ENCODE peak calls at places on chromosomes 3 and 15, in seven cellular contexts. G, A, R, E, W, S and T are unnamed samples.

GRCh38 chr3:148319960-148320359 is 377.7 kb upstream of the AGTR1 start:
- DNase-seq in W (no peak), R (no peak), E (no peak), S (no peak), G (no peak), A (no peak), T (no peak)

GRCh38 chr15:69855601-69856000 is 242.1 kb downstream of the TLE3 start:
- DNase-seq in G (no peak), W (no peak), R (no peak), S (peak; percentile 9), E (no peak), A (peak; percentile 28), T (peak; percentile 47)

GRCh38 chr3:73365756-73366397 is 258.9 kb downstream of the PDZRN3 start:
- DNase-seq in W (peak; percentile 45), R (peak; percentile 52), A (peak; percentile 1), G (no peak), S (peak; percentile 55), E (peak; percentile 67), T (peak; percentile 56)

GRCh38 chr3:197912770-197913476 is 37.1 kb upstream of the RPL35A start:
- DNase-seq in G (no peak), E (peak; percentile 51), A (peak; percentile 3), W (no peak), R (peak; percentile 8), S (peak; percentile 27), T (peak; percentile 55)

GRCh38 chr3:191502583-191502982 is 41.6 kb downstream of the PYDC2 start:
- DNase-seq in A (no peak), S (peak; percentile 1), R (no peak), G (no peak), W (no peak), E (no peak), T (no peak)

GRCh38 chr3:118425272-118425837 is 609.3 kb downstream of the IGSF11 start:
- DNase-seq in W (no peak), S (no peak), G (no peak), A (no peak), E (no peak), R (no peak), T (no peak)

GRCh38 chr3:139710212-139710611 is 32.4 kb upstream of the NMNAT3 start:
- DNase-seq in W (no peak), G (no peak), R (no peak), E (no peak), S (no peak), A (no peak), T (no peak)

GRCh38 chr3:12198301-12198700 is 39.6 kb upstream of the TIMP4 start:
- DNase-seq in G (no peak), R (no peak), A (peak; percentile 39), W (no peak), E (no peak), S (peak; percentile 79), T (peak; percentile 81)

GRCh38 chr3:55330756-55331155 is 156.3 kb downstream of the WNT5A start:
- DNase-seq in G (no peak), E (no peak), W (no peak), A (peak; percentile 26), R (no peak), S (peak; percentile 61), T (no peak)

GRCh38 chr3:187587012-187587544 is 83.1 kb downstream of the SST start:
- DNase-seq in W (no peak), R (no peak), A (no peak), S (no peak), E (no peak), G (no peak), T (no peak)

GRCh38 chr3:23991236-23992050 is 46.4 kb downstream of the NR1D2 start:
- DNase-seq in G (no peak), S (no peak), R (no peak), W (no peak), A (no peak), E (no peak), T (peak; percentile 48)

GRCh38 chr3:175695251-175695650 is 836.1 kb downstream of the NAALADL2 start:
- DNase-seq in W (no peak), E (no peak), S (no peak), G (no peak), A (no peak), R (no peak), T (no peak)

GRCh38 chr3:167691366-167691765 is 37.6 kb upstream of the WDR49 start:
- DNase-seq in R (no peak), G (no peak), S (no peak), E (no peak), A (no peak), W (no peak), T (no peak)

GRCh38 chr15:70562906-70563305 is 200.5 kb downstream of the UACA start:
- DNase-seq in G (peak; percentile 28), A (no peak), S (no peak), R (no peak), E (no peak), W (no peak), T (no peak)

GRCh38 chr3:46845860-46846623 is 17.2 kb downstream of the MYL3 start:
- DNase-seq in E (peak; percentile 86), G (no peak), R (peak; percentile 79), W (peak; percentile 72), A (peak; percentile 40), S (peak; percentile 57), T (peak; percentile 42)

GRCh38 chr15:20280933-20281463 is 260.6 kb downstream of the GOLGA6L6 start:
- DNase-seq in A (no peak), S (no peak), E (no peak), G (no peak), W (no peak), R (no peak), T (no peak)

GRCh38 chr3:52983336-52983807 is 62.5 kb downstream of the SFMBT1 start:
- DNase-seq in G (no peak), R (peak; percentile 38), S (no peak), E (no peak), W (no peak), A (no peak), T (no peak)
- H3K4me3 ChIP-seq in G (no peak overlapping the region), R (no peak overlapping the region), S (no peak overlapping the region), E (no peak overlapping the region), W (no peak overlapping the region), A (no peak overlapping the region), T (no peak overlapping the region)

DNA sequence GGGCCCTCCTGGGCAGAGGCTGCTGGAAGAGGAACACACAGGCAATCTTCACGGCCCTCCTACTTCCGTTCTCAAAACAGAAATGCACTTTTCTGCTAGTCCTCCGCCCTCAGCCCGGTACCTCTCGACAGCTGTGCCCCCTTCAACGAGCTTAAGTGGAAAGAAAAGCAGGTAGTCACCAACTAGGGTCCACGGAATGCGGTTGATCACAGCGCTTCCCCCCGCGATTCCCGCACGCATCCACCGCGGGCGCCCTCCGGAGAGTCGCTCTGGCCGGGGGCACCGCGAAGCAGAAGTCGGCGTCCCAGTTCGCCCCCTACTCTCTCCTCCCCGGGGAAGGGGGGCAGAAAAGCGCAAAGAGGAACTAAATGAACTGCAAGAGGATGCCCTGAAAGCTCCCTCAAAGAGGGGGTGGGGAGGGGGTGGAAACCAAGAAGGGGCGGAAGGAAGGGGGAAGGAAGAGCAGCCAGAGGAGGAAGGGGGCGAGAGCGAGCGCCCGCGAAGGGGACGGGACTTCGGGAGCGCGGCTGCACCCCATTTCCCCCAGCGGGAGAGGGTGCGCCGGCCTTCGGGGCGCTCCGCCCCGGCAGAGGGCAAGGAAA is 748 bp downstream of the ACAP2 start:
- DNase-seq in R (peak; percentile 50), E (peak; percentile 67), A (peak; percentile 25), W (no peak), G (peak; percentile 77), S (peak; percentile 47), T (peak; percentile 42)
- TF ChIP-seq CTCF in R (no peak), E (no peak), A (no peak), W (no peak), G (no peak), S (no peak), T (no peak)

GRCh38 chr15:88707766-88708165 is 69.0 kb downstream of the ISG20 start:
- DNase-seq in S (peak; percentile 47), G (no peak), E (no peak), A (peak; percentile 15), W (no peak), R (no peak), T (peak; percentile 17)

GRCh38 chr15:88702983-88703382 is 64.2 kb downstream of the ISG20 start:
- DNase-seq in G (no peak), A (no peak), R (no peak), S (no peak), W (no peak), E (no peak), T (peak; percentile 13)

GRCh38 chr15:88703533-88703932 is 64.7 kb downstream of the ISG20 start:
- DNase-seq in A (no peak), R (no peak), S (no peak), W (no peak), E (no peak), G (no peak), T (no peak)

GRCh38 chr15:88705769-88706165 is 67.0 kb downstream of the ISG20 start:
- DNase-seq in W (no peak), E (no peak), S (no peak), G (no peak), A (no peak), R (no peak), T (no peak)

GRCh38 chr15:88704791-88705768 is 66.3 kb downstream of the ISG20 start:
- DNase-seq in S (peak; percentile 13), A (no peak), G (peak; percentile 86), W (peak; percentile 51), R (peak; percentile 23), E (no peak), T (peak; percentile 50)
- H3K4me3 ChIP-seq in S (peak overlapping the region; percentile 22), A (peak overlapping the region; percentile 50), G (peak overlapping the region; percentile 66), W (peak overlapping the region; percentile 66), R (peak overlapping the region; percentile 39), E (peak overlapping the region; percentile 39), T (peak overlapping the region; percentile 40)

DNA sequence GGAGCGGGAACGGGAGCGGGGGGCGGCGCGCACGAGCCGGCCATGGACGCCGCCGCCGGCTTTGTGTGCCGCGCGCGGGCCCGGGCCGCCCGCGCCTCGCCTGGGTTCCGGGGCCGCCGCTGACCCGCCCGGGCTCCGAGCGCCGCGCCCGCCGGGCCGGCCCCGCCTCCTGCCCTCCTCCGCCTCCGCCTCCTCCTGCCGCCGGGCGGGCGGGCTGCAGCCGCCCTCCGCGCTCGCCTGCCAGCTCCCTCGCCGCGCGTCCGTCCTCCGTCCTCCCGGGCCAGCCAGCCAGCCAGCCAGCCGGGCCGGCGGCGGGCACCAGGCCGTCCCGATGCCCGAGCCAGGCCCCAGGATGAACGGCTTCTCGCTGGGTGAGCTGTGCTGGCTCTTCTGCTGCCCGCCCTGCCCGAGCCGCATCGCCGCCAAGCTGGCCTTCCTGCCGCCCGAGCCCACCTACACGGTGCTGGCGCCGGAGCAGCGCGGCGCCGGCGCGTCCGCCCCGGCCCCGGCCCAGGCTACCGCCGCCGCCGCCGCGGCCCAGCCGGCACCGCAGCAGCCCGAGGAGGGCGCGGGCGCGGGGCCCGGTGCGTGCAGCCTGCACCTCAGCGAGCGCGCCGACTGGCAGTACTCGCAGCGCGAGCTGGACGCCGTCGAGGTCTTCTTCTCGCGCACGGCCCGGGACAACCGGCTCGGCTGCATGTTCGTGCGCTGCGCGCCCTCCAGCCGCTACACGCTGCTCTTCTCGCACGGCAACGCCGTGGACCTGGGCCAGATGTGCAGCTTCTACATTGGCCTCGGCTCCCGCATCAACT is at the start of gene ABHD17C:
- DNase-seq in W (peak; percentile 31), A (peak; percentile 37), G (peak; percentile 75), R (peak; percentile 74), E (peak; percentile 55), S (peak; percentile 69), T (peak; percentile 63)
- TF ChIP-seq CTCF in W (no peak), A (no peak), G (no peak), R (no peak), E (no peak), S (no peak), T (no peak)

GRCh38 chr3:43894176-43895049 is 203.7 kb downstream of the ABHD5 start:
- DNase-seq in G (no peak), R (peak; percentile 37), A (peak; percentile 41), W (no peak), E (peak; percentile 59), S (peak; percentile 69), T (peak; percentile 73)
- H3K4me3 ChIP-seq in G (peak overlapping the region; percentile 73), R (peak overlapping the region; percentile 38), A (peak overlapping the region; percentile 65), W (peak overlapping the region; percentile 56), E (peak overlapping the region; percentile 48), S (peak overlapping the region; percentile 54), T (peak overlapping the region; percentile 50)